ENCODE peak calls at places on chromosomes 5 and 9, in eight cellular contexts. One of them, this sample, is unnamed.
A peak's percentile ranks its signal among the peaks of the same experiment; 100 is the strongest.

GRCh38 chr5:9861664-9862256 is 231.6 kb upstream of the TAS2R1 start:
- DNase-seq in cardiac fibroblast: no peak
- DNase-seq in naive B cell: no peak
- DNase-seq in kidney glomerular epithelial cell: peak; percentile 3
- DNase-seq in psoas muscle: no peak
- DNase-seq in neural crest cell: no peak
- DNase-seq in stomach: no peak
- DNase-seq in activated effector memory CD4-positive, alpha-beta T cell treated with Interleukin-2 at 50 U/mL for 16 hours: no peak
- DNase-seq in this sample: peak; percentile 16

GRCh38 chr9:2849943-2850342 is 6.0 kb upstream of the PUM3 start:
- DNase-seq in cardiac fibroblast: no peak
- DNase-seq in naive B cell: no peak
- DNase-seq in kidney glomerular epithelial cell: no peak
- DNase-seq in psoas muscle: no peak
- DNase-seq in neural crest cell: no peak
- DNase-seq in stomach: no peak
- DNase-seq in activated effector memory CD4-positive, alpha-beta T cell treated with Interleukin-2 at 50 U/mL for 16 hours: no peak
- DNase-seq in this sample: no peak

GRCh38 chr5:173567548-173567947 is 48.9 kb downstream of the BOD1 start:
- DNase-seq in cardiac fibroblast: peak; percentile 25
- DNase-seq in naive B cell: no peak
- DNase-seq in kidney glomerular epithelial cell: no peak
- DNase-seq in psoas muscle: no peak
- DNase-seq in neural crest cell: no peak
- DNase-seq in stomach: no peak
- DNase-seq in activated effector memory CD4-positive, alpha-beta T cell treated with Interleukin-2 at 50 U/mL for 16 hours: no peak
- DNase-seq in this sample: no peak

GRCh38 chr9:85743290-85744128 is 1.8 kb upstream of the AGTPBP1 start:
- DNase-seq in cardiac fibroblast: peak; percentile 73
- DNase-seq in naive B cell: no peak
- DNase-seq in kidney glomerular epithelial cell: peak; percentile 96
- DNase-seq in psoas muscle: no peak
- DNase-seq in neural crest cell: no peak
- DNase-seq in stomach: peak; percentile 34
- DNase-seq in activated effector memory CD4-positive, alpha-beta T cell treated with Interleukin-2 at 50 U/mL for 16 hours: no peak
- DNase-seq in this sample: peak; percentile 8

GRCh38 chr5:84301535-84301934 is 83.1 kb downstream of the EDIL3 start:
- DNase-seq in cardiac fibroblast: peak; percentile 20
- DNase-seq in naive B cell: no peak
- DNase-seq in kidney glomerular epithelial cell: peak; percentile 79
- DNase-seq in psoas muscle: no peak
- DNase-seq in neural crest cell: no peak
- DNase-seq in stomach: no peak
- DNase-seq in activated effector memory CD4-positive, alpha-beta T cell treated with Interleukin-2 at 50 U/mL for 16 hours: no peak
- DNase-seq in this sample: no peak

GRCh38 chr5:34484591-34485228 is 171.4 kb upstream of the RAI14 start:
- DNase-seq in cardiac fibroblast: no peak
- DNase-seq in naive B cell: no peak
- DNase-seq in kidney glomerular epithelial cell: no peak
- DNase-seq in psoas muscle: no peak
- DNase-seq in neural crest cell: no peak
- DNase-seq in stomach: no peak
- DNase-seq in activated effector memory CD4-positive, alpha-beta T cell treated with Interleukin-2 at 50 U/mL for 16 hours: no peak
- DNase-seq in this sample: no peak

GRCh38 chr5:171395042-171395441 is 7.4 kb downstream of the NPM1 start:
- DNase-seq in cardiac fibroblast: no peak
- DNase-seq in naive B cell: no peak
- DNase-seq in kidney glomerular epithelial cell: no peak
- DNase-seq in psoas muscle: no peak
- DNase-seq in neural crest cell: no peak
- DNase-seq in stomach: no peak
- DNase-seq in activated effector memory CD4-positive, alpha-beta T cell treated with Interleukin-2 at 50 U/mL for 16 hours: no peak
- DNase-seq in this sample: no peak

GRCh38 chr5:2272755-2273154 is 390.0 kb upstream of the IRX4 start:
- DNase-seq in cardiac fibroblast: no peak
- DNase-seq in naive B cell: no peak
- DNase-seq in kidney glomerular epithelial cell: no peak
- DNase-seq in psoas muscle: no peak
- DNase-seq in neural crest cell: no peak
- DNase-seq in stomach: no peak
- DNase-seq in activated effector memory CD4-positive, alpha-beta T cell treated with Interleukin-2 at 50 U/mL for 16 hours: no peak
- DNase-seq in this sample: no peak

GRCh38 chr9:105044458-105044857 is 116.5 kb upstream of the ABCA1 start:
- DNase-seq in cardiac fibroblast: no peak
- DNase-seq in naive B cell: no peak
- DNase-seq in kidney glomerular epithelial cell: no peak
- DNase-seq in psoas muscle: no peak
- DNase-seq in neural crest cell: no peak
- DNase-seq in stomach: no peak
- DNase-seq in activated effector memory CD4-positive, alpha-beta T cell treated with Interleukin-2 at 50 U/mL for 16 hours: no peak
- DNase-seq in this sample: no peak

GRCh38 chr5:58983496-58983895 is 400.6 kb downstream of the RAB3C start:
- DNase-seq in cardiac fibroblast: no peak
- DNase-seq in naive B cell: no peak
- DNase-seq in kidney glomerular epithelial cell: peak; percentile 41
- DNase-seq in psoas muscle: no peak
- DNase-seq in neural crest cell: no peak
- DNase-seq in stomach: no peak
- DNase-seq in activated effector memory CD4-positive, alpha-beta T cell treated with Interleukin-2 at 50 U/mL for 16 hours: no peak
- DNase-seq in this sample: no peak

GRCh38 chr9:136791466-136792276 is 527 bp downstream of the TMEM141 start:
- DNase-seq in cardiac fibroblast: peak; percentile 45
- DNase-seq in naive B cell: peak; percentile 73
- DNase-seq in kidney glomerular epithelial cell: peak; percentile 30
- DNase-seq in psoas muscle: peak; percentile 50
- DNase-seq in neural crest cell: peak; percentile 53
- DNase-seq in stomach: peak; percentile 84
- DNase-seq in activated effector memory CD4-positive, alpha-beta T cell treated with Interleukin-2 at 50 U/mL for 16 hours: peak; percentile 55
- DNase-seq in this sample: peak; percentile 67

GRCh38 chr9:121783523-121784507 is 132.4 kb downstream of the DAB2IP start:
- DNase-seq in cardiac fibroblast: no peak
- DNase-seq in naive B cell: no peak
- DNase-seq in kidney glomerular epithelial cell: no peak
- DNase-seq in psoas muscle: no peak
- DNase-seq in neural crest cell: no peak
- DNase-seq in stomach: peak; percentile 22
- DNase-seq in activated effector memory CD4-positive, alpha-beta T cell treated with Interleukin-2 at 50 U/mL for 16 hours: no peak
- DNase-seq in this sample: no peak

GRCh38 chr9:87796232-87796631 is 70.3 kb downstream of the CTSL start:
- DNase-seq in cardiac fibroblast: no peak
- DNase-seq in naive B cell: no peak
- DNase-seq in kidney glomerular epithelial cell: no peak
- DNase-seq in psoas muscle: no peak
- DNase-seq in neural crest cell: no peak
- DNase-seq in stomach: no peak
- DNase-seq in activated effector memory CD4-positive, alpha-beta T cell treated with Interleukin-2 at 50 U/mL for 16 hours: no peak
- DNase-seq in this sample: no peak

GRCh38 chr9:79665383-79665782 is 93.6 kb downstream of the TLE4 start:
- DNase-seq in cardiac fibroblast: no peak
- DNase-seq in naive B cell: no peak
- DNase-seq in kidney glomerular epithelial cell: no peak
- DNase-seq in psoas muscle: no peak
- DNase-seq in neural crest cell: no peak
- DNase-seq in stomach: no peak
- DNase-seq in activated effector memory CD4-positive, alpha-beta T cell treated with Interleukin-2 at 50 U/mL for 16 hours: no peak
- DNase-seq in this sample: no peak

GRCh38 chr9:100700689-100701318 is 122.9 kb downstream of the CAVIN4 start:
- DNase-seq in cardiac fibroblast: peak; percentile 8
- DNase-seq in naive B cell: no peak
- DNase-seq in kidney glomerular epithelial cell: no peak
- DNase-seq in psoas muscle: no peak
- DNase-seq in neural crest cell: peak; percentile 34
- DNase-seq in stomach: no peak
- DNase-seq in activated effector memory CD4-positive, alpha-beta T cell treated with Interleukin-2 at 50 U/mL for 16 hours: no peak
- DNase-seq in this sample: peak; percentile 33